ENCODE peak calls at places on chromosomes 3 and 15, in four cellular contexts. Y is WERI-Rb-1; I is sigmoid colon; J is CD8-positive, alpha-beta T cell. E is an unnamed sample. For H3K27me3, the result is how much of the 10 kb centered on the place peaks cover.

GRCh38 chr3:111846717-111847116 is 12.3 kb upstream of the PHLDB2 start:
- DNase-seq in I (no peak), J (no peak), Y (no peak), E (peak)

GRCh38 chr15:67548862-67549651 is 6.6 kb downstream of the MAP2K5 start:
- DNase-seq in J (no peak), I (peak), Y (peak), E (no peak)

GRCh38 chr15:71191296-71191695 is 76.0 kb downstream of the THSD4 start:
- DNase-seq in Y (no peak), J (no peak), I (no peak), E (peak)

GRCh38 chr3:31008986-31009385 is 114.5 kb upstream of the GADL1 start:
- DNase-seq in I (no peak), J (no peak), Y (no peak), E (no peak)

GRCh38 chr15:80803580-80804525 is 24.7 kb downstream of the CEMIP start:
- DNase-seq in I (no peak), Y (no peak), J (no peak), E (no peak)

GRCh38 chr15:41125950-41126642 is 10.0 kb upstream of the INO80 start:
- DNase-seq in Y (no peak), J (no peak), I (no peak), E (no peak)

GRCh38 chr3:170585937-170586310 is at the start of gene SLC7A14:
- DNase-seq in I (no peak), Y (peak), J (no peak), E (no peak)

GRCh38 chr3:31550452-31551251 is 17.9 kb downstream of the STT3B start:
- DNase-seq in Y (no peak), J (no peak), I (no peak), E (no peak)

GRCh38 chr3:10695595-10696285 is 120.3 kb upstream of the SLC6A11 start:
- DNase-seq in I (no peak), J (no peak), Y (no peak), E (no peak)

GRCh38 chr15:73518180-73518862 is 75.4 kb downstream of the REC114 start:
- DNase-seq in J (no peak), I (no peak), Y (no peak), E (no peak)

GRCh38 chr15:90300988-90301715 is 35.7 kb downstream of the NGRN start:
- DNase-seq in J (peak), Y (peak), I (peak), E (no peak)

GRCh38 chr3:48194446-48195071 is 6.3 kb upstream of the CDC25A start:
- DNase-seq in J (no peak), I (no peak), Y (peak), E (no peak)

GRCh38 chr3:139120336-139120971 is 75.8 kb upstream of the PRR23C start:
- DNase-seq in Y (no peak), J (no peak), I (no peak), E (peak)

GRCh38 chr15:39804026-39804425 is 21.4 kb upstream of the FSIP1 start:
- DNase-seq in I (no peak), J (no peak), Y (no peak), E (no peak)

GRCh38 chr3:57890874-57891273 is 117.3 kb upstream of the FLNB start:
- DNase-seq in I (no peak), Y (no peak), J (no peak), E (peak)

GRCh38 chr3:139117136-139117675 is 72.5 kb upstream of the PRR23C start:
- DNase-seq in Y (no peak), J (no peak), I (no peak), E (no peak)

GRCh38 chr3:146026547-146026946 is 134.4 kb downstream of the PLOD2 start:
- DNase-seq in Y (no peak), J (no peak), I (no peak), E (no peak)

GRCh38 chr3:10723991-10724390 is 92.0 kb upstream of the SLC6A11 start:
- DNase-seq in J (no peak), Y (no peak), I (no peak), E (no peak)

GRCh38 chr3:127089487-127090145 is 103.3 kb upstream of the PRR23E start:
- DNase-seq in Y (no peak), J (no peak), I (no peak), E (no peak)

GRCh38 chr3:71160800-71161546 is 422.6 kb downstream of the FOXP1 start:
- DNase-seq in J (no peak), Y (no peak), I (no peak), E (no peak)

GRCh38 chr3:53815651-53816050 is 30.6 kb downstream of the CHDH start:
- DNase-seq in I (peak), J (no peak), Y (no peak), E (no peak)

GRCh38 chr3:141066593-141066860 is 15.4 kb downstream of the SPSB4 start:
- DNase-seq in I (peak), J (no peak), Y (no peak), E (no peak)

GRCh38 chr3:30970183-30970582 is 75.7 kb upstream of the GADL1 start:
- DNase-seq in Y (peak), J (no peak), I (no peak), E (no peak)

GRCh38 chr3:154888386-154888785 is 191.7 kb upstream of the MME start:
- DNase-seq in J (no peak), I (no peak), Y (no peak), E (no peak)

GRCh38 chr3:132569153-132569552 is 27.9 kb upstream of the ACKR4 start:
- DNase-seq in I (no peak), J (no peak), Y (no peak), E (peak)

GRCh38 chr3:184540777-184541681 is 20.6 kb upstream of the EPHB3 start:
- DNase-seq in J (peak), I (peak), Y (peak), E (no peak)

GRCh38 chr3:168097381-168097780 is 1.7 kb upstream of the GOLIM4 start:
- DNase-seq in Y (no peak), J (no peak), I (no peak), E (no peak)

GRCh38 chr3:130963878-130964277 is 62.7 kb downstream of the ASTE1 start:
- DNase-seq in I (no peak), Y (no peak), J (no peak), E (peak)

GRCh38 chr3:20039082-20039764 is 1.0 kb upstream of the KAT2B start:
- DNase-seq in Y (no peak), I (no peak), J (no peak), E (no peak)

GRCh38 chr15:75695206-75695605 is 17.4 kb downstream of the CSPG4 start:
- DNase-seq in J (no peak), I (no peak), Y (no peak), E (no peak)

GRCh38 chr3:177944228-177944661 is 592.0 kb upstream of the KCNMB2 start:
- DNase-seq in J (no peak), I (no peak), Y (no peak), E (no peak)

GRCh38 chr3:187669675-187670504 is at the start of gene SST:
- DNase-seq in Y (peak), J (no peak), I (no peak), E (no peak)

GRCh38 chr3:192183109-192183508 is 544.2 kb downstream of the FGF12 start:
- DNase-seq in J (no peak), Y (no peak), I (no peak), E (no peak)

GRCh38 chr15:90099868-90100854 is 2.1 kb downstream of the IDH2 start:
- DNase-seq in J (no peak), I (peak), Y (no peak), E (peak)

GRCh38 chr3:165196577-165197561 is 685 bp upstream of the SLITRK3 start:
- DNase-seq in I (peak), J (no peak), Y (peak), E (no peak)
- H3K4me3 ChIP-seq in I (peak), J (no peak), Y (peak), E (no peak)

DNA sequence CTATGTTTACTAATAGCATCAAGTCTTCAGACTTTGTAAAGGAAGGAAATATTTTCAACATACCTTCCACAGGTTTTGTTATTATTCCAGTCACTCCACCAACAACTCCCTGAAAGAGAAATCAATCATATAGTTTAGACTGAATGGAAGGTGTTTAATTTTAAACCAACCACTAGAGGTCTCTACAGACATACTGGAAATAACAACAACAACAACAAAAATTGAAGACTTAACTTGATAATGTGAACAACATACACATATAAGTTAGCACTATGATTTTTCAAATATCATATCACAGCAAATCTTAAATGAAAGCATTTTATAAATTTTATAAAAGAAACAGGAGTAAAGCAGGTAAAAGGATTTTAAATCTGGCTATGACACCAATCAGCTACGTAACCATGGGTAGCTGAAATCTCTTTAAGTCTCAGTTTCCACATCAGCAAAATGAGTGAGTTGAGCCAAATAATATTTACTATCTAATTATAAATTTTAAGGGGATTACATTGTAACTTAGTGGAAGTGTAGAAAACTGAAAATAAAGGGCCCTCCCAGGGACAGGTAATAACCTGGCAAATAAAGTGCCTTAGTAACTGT is 188.2 kb downstream of the VPS13C start:
- DNase-seq in J (no peak), I (no peak), Y (no peak), E (no peak)
- TF ChIP-seq CTCF in J (peak), I (peak), Y (no peak), E (peak)

GRCh38 chr15:42471002-42471401 is 19.9 kb downstream of the ZNF106 start:
- DNase-seq in I (no peak), J (no peak), Y (no peak), E (no peak)

GRCh38 chr15:42474857-42475256 is 16.1 kb downstream of the ZNF106 start:
- DNase-seq in Y (no peak), J (no peak), I (no peak), E (no peak)
- H3K27me3 ChIP-seq in Y (under half), J (under half), I (under half), E (under half)

GRCh38 chr3:40914475-40914874 is 284.8 kb upstream of the CTNNB1 start:
- DNase-seq in I (no peak), Y (no peak), J (no peak), E (no peak)
- H3K4me3 ChIP-seq in I (no peak), Y (no peak), J (no peak), E (no peak)

GRCh38 chr15:88610756-88611231 is 10.3 kb upstream of the AEN start:
- DNase-seq in I (no peak), J (no peak), Y (no peak), E (no peak)
- TF ChIP-seq CTCF in I (no peak), J (no peak), Y (peak), E (peak)

GRCh38 chr3:142958707-142959106 is 4.8 kb downstream of the PAQR9 start:
- DNase-seq in J (no peak), Y (no peak), I (no peak), E (no peak)
- H3K27me3 ChIP-seq in J (under half), Y (under half), I (under half), E (under half)

DNA sequence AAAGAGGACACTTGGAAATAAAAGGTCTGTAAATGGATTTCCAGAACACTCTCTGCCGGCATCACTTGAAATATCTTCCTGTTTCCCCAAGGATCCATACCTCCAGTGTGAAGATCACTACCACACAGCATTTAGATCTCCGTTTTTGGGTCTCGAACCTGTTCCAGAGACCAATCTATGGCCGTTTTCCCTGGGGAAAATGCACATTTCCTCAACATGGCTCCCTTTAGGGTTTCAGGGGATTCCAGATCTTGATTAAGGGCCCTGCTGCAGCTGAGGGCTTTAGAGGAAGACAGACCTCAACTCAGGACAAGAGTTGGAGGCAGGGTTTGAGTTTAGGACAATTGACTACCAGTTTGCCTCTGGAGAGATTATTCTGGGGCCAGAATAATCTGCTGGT is 2.1 kb downstream of the CTSH start:
- DNase-seq in Y (no peak), I (no peak), J (no peak), E (no peak)
- H3K4me3 ChIP-seq in Y (no peak), I (no peak), J (no peak), E (no peak)

GRCh38 chr3:97278506-97278905 is 464.1 kb downstream of the EPHA6 start:
- DNase-seq in Y (no peak), J (no peak), I (no peak), E (no peak)
- TF ChIP-seq CTCF in Y (peak), J (no peak), I (no peak), E (no peak)